ENCODE peak calls at places on chromosomes 1 and 21, in five cellular contexts. V is AG08395, A is epithelial cell of esophagus, N is epithelial cell of proximal tubule, O is NCI-H146. K is an unnamed sample.

GRCh38 chr1:10509823-10510509 is 35.2 kb downstream of the PEX14 start:
- DNase-seq in V (no peak), A (no peak), N (no peak), O (peak), K (no peak)

GRCh38 chr1:157136133-157136532 is 2.1 kb downstream of the ETV3 start:
- DNase-seq in V (no peak), A (peak), N (no peak), O (no peak), K (peak)

GRCh38 chr1:248858096-248858890 is 592 bp downstream of the ZNF692 start:
- DNase-seq in V (peak), A (peak), N (no peak), O (peak), K (peak)

GRCh38 chr1:147050654-147051053 is 112.5 kb downstream of the NBPF12 start:
- DNase-seq in V (no peak), A (no peak), N (no peak), O (no peak), K (no peak)

GRCh38 chr1:242427519-242427918 is 97.0 kb downstream of the PLD5 start:
- DNase-seq in V (no peak), A (no peak), N (no peak), O (peak), K (no peak)

GRCh38 chr1:94335950-94336349 is 82.2 kb upstream of the ABCD3 start:
- DNase-seq in V (peak), A (peak), N (no peak), O (peak), K (peak)

GRCh38 chr21:45385549-45386050 is 19.4 kb upstream of the COL18A1 start:
- DNase-seq in V (no peak), A (no peak), N (no peak), O (no peak), K (no peak)

GRCh38 chr1:203152158-203153034 is 23.2 kb downstream of the MYBPH start:
- DNase-seq in V (peak), A (peak), N (peak), O (peak), K (no peak)

GRCh38 chr1:59177756-59178155 is 119.1 kb upstream of the FGGY start:
- DNase-seq in V (no peak), A (no peak), N (no peak), O (no peak), K (no peak)

GRCh38 chr1:94329276-94329675 is 88.9 kb upstream of the ABCD3 start:
- DNase-seq in V (no peak), A (no peak), N (no peak), O (no peak), K (no peak)

GRCh38 chr1:207861442-207862177 is 49.3 kb downstream of the CD34 start:
- DNase-seq in V (no peak), A (no peak), N (no peak), O (no peak), K (peak)

GRCh38 chr1:192654607-192655389 is 18.9 kb downstream of the RGS13 start:
- DNase-seq in V (peak), A (peak), N (no peak), O (no peak), K (no peak)

GRCh38 chr1:48469616-48470500 is 2.1 kb downstream of the SPATA6 start:
- DNase-seq in V (peak), A (peak), N (no peak), O (no peak), K (peak)

GRCh38 chr1:33712176-33712575 is 151.7 kb upstream of the HMGB4 start:
- DNase-seq in V (no peak), A (no peak), N (no peak), O (no peak), K (no peak)

K was measured in RPMI8226.